ENCODE peak calls at places on chromosomes 13 and 19, in seven cellular contexts. I, H, P, Q, W, A and K are unnamed samples.

GRCh38 chr13:75236774-75237173 is 245.2 kb downstream of the TBC1D4 start:
- DNase-seq in I (no peak), Q (no peak), P (no peak), A (no peak), W (no peak), H (no peak), K (no peak)

GRCh38 chr13:106063591-106064308 is 471.7 kb downstream of the EFNB2 start:
- DNase-seq in I (no peak), H (no peak), Q (no peak), P (peak; percentile 26), W (no peak), A (no peak), K (no peak)

GRCh38 chr19:45771331-45771933 is 2.4 kb upstream of the SIX5 start:
- DNase-seq in P (no peak), I (no peak), Q (no peak), W (no peak), A (no peak), H (no peak), K (no peak)

GRCh38 chr19:7655581-7655980 is 13.3 kb upstream of the RETN start:
- DNase-seq in P (no peak), A (no peak), I (no peak), Q (no peak), W (no peak), H (no peak), K (no peak)

GRCh38 chr19:10315335-10316214 is at the start of gene FDX2:
- DNase-seq in A (peak; percentile 86), W (peak; percentile 83), P (no peak), Q (peak; percentile 93), H (peak; percentile 81), I (peak; percentile 63), K (peak; percentile 73)

GRCh38 chr19:35742121-35742724 is at the start of gene IGFLR1:
- DNase-seq in A (peak; percentile 51), I (no peak), P (no peak), Q (no peak), H (peak; percentile 45), W (peak; percentile 50), K (no peak)

GRCh38 chr13:47117268-47117667 is 220.4 kb upstream of the HTR2A start:
- DNase-seq in W (no peak), Q (no peak), I (peak; percentile 14), H (no peak), P (peak; percentile 41), A (no peak), K (no peak)

GRCh38 chr19:33406521-33407139 is 33.1 kb downstream of the CEBPG start:
- DNase-seq in Q (peak; percentile 79), P (no peak), I (peak; percentile 40), H (peak; percentile 44), A (peak; percentile 62), W (peak; percentile 44), K (no peak)

GRCh38 chr19:43765109-43765876 is 10.5 kb upstream of the SMG9 start:
- DNase-seq in Q (no peak), A (peak; percentile 55), I (peak; percentile 88), H (no peak), P (peak; percentile 87), W (peak; percentile 57), K (no peak)

GRCh38 chr19:3899531-3900294 is 19.2 kb downstream of the ATCAY start:
- DNase-seq in H (no peak), P (no peak), A (no peak), I (no peak), W (no peak), Q (no peak), K (no peak)

GRCh38 chr19:5334366-5334739 is 6.3 kb downstream of the PTPRS start:
- DNase-seq in P (no peak), Q (no peak), W (no peak), H (no peak), A (no peak), I (no peak), K (no peak)

GRCh38 chr13:52022355-52022754 is 2.1 kb upstream of the UTP14C start:
- DNase-seq in W (no peak), I (no peak), Q (no peak), P (no peak), A (no peak), H (no peak), K (no peak)